ENCODE peak calls at places on chromosomes 4 and X, in ten cellular contexts. H is neural progenitor cell, G is neural crest cell, X is GM10248, B is tibial nerve, D is tibial artery, Y is stomach, I is AG10803, O is foreskin fibroblast, E is cardiac muscle cell. A is an unnamed sample.

GRCh38 chr4:151717909-151718613 is 42.7 kb downstream of the GATB start:
- DNase-seq in H (no peak), G (no peak), X (no peak), B (no peak), D (no peak), Y (no peak), I (no peak), O (no peak), E (no peak), A (no peak)

GRCh38 chr4:159178147-159178541 is 75.3 kb downstream of the RAPGEF2 start:
- DNase-seq in H (no peak), G (no peak), X (no peak), B (no peak), D (no peak), Y (no peak), I (peak), O (peak), E (peak), A (no peak)

GRCh38 chrX:114152130-114152529 is 431.8 kb upstream of the HTR2C start:
- DNase-seq in H (no peak), G (no peak), X (no peak), B (no peak), D (no peak), Y (no peak), I (peak), O (peak), E (peak), A (no peak)

GRCh38 chr4:151165205-151166000 is 66.0 kb downstream of the RPS3A start:
- DNase-seq in H (no peak), G (no peak), X (no peak), B (no peak), D (no peak), Y (no peak), I (no peak), O (no peak), E (no peak), A (no peak)

GRCh38 chr4:186200436-186201409 is 9.4 kb downstream of the CYP4V2 start:
- DNase-seq in H (peak), G (no peak), X (no peak), B (no peak), D (no peak), Y (no peak), I (no peak), O (no peak), E (no peak), A (no peak)

GRCh38 chrX:23661671-23662070 is 5.6 kb upstream of the PRDX4 start:
- DNase-seq in H (no peak), G (no peak), X (no peak), B (no peak), D (no peak), Y (no peak), I (peak), O (no peak), E (no peak), A (no peak)

GRCh38 chrX:13369541-13370140 is 49.8 kb upstream of the ATXN3L start:
- DNase-seq in H (peak), G (no peak), X (no peak), B (no peak), D (no peak), Y (no peak), I (no peak), O (no peak), E (no peak), A (no peak)

GRCh38 chr4:139934786-139935330 is 219.1 kb downstream of the MAML3 start:
- DNase-seq in H (no peak), G (no peak), X (no peak), B (no peak), D (no peak), Y (no peak), I (no peak), O (no peak), E (no peak), A (no peak)

GRCh38 chr4:171954650-171955049 is 141.4 kb downstream of the GALNTL6 start:
- DNase-seq in H (no peak), G (no peak), X (no peak), B (no peak), D (no peak), Y (no peak), I (peak), O (peak), E (no peak), A (no peak)

GRCh38 chr4:28444886-28445496 is 1584.3 kb downstream of the STIM2 start:
- DNase-seq in H (no peak), G (no peak), X (no peak), B (no peak), D (no peak), Y (no peak), I (peak), O (peak), E (peak), A (no peak)

GRCh38 chr4:93834371-93835066 is 6.0 kb downstream of the ATOH1 start:
- DNase-seq in H (peak), G (peak), X (no peak), B (no peak), D (no peak), Y (no peak), I (no peak), O (no peak), E (no peak), A (no peak)

GRCh38 chr4:58286335-58286734 is 1176.2 kb upstream of the IGFBP7 start:
- DNase-seq in H (no peak), G (no peak), X (no peak), B (no peak), D (no peak), Y (no peak), I (no peak), O (no peak), E (no peak), A (no peak)

GRCh38 chr4:181264908-181265307 is 978.3 kb upstream of the TENM3 start:
- DNase-seq in H (peak), G (no peak), X (no peak), B (no peak), D (no peak), Y (no peak), I (no peak), O (no peak), E (no peak), A (no peak)

GRCh38 chr4:10066704-10067651 is 45.7 kb upstream of the SLC2A9 start:
- DNase-seq in H (no peak), G (no peak), X (no peak), B (no peak), D (no peak), Y (no peak), I (no peak), O (no peak), E (no peak), A (no peak)

GRCh38 chrX:24647257-24648058 is at the start of gene PCYT1B:
- DNase-seq in H (peak), G (peak), X (no peak), B (peak), D (peak), Y (peak), I (peak), O (peak), E (peak), A (no peak)

GRCh38 chrX:116379854-116380253 is 56.6 kb upstream of the SLC6A14 start:
- DNase-seq in H (no peak), G (no peak), X (no peak), B (peak), D (peak), Y (no peak), I (peak), O (peak), E (peak), A (no peak)

GRCh38 chrX:145881175-145881867 is 63.7 kb downstream of the SLITRK2 start:
- DNase-seq in H (no peak), G (no peak), X (no peak), B (no peak), D (no peak), Y (no peak), I (no peak), O (no peak), E (no peak), A (no peak)

GRCh38 chr4:145732001-145732400 is 52.1 kb downstream of the C4orf51 start:
- DNase-seq in H (peak), G (no peak), X (no peak), B (no peak), D (no peak), Y (no peak), I (no peak), O (no peak), E (peak), A (no peak)

GRCh38 chr4:173371292-173372192 is 788 bp downstream of the SAP30 start:
- DNase-seq in H (peak), G (peak), X (peak), B (peak), D (peak), Y (peak), I (peak), O (peak), E (peak), A (peak)

GRCh38 chrX:9131066-9131465 is 97.1 kb upstream of the FAM9B start:
- DNase-seq in H (no peak), G (no peak), X (no peak), B (no peak), D (no peak), Y (no peak), I (no peak), O (peak), E (no peak), A (no peak)

GRCh38 chr4:113154281-113154680 is 104.8 kb downstream of the ANK2 start:
- DNase-seq in H (no peak), G (no peak), X (no peak), B (no peak), D (no peak), Y (no peak), I (no peak), O (no peak), E (no peak), A (no peak)

DNA sequence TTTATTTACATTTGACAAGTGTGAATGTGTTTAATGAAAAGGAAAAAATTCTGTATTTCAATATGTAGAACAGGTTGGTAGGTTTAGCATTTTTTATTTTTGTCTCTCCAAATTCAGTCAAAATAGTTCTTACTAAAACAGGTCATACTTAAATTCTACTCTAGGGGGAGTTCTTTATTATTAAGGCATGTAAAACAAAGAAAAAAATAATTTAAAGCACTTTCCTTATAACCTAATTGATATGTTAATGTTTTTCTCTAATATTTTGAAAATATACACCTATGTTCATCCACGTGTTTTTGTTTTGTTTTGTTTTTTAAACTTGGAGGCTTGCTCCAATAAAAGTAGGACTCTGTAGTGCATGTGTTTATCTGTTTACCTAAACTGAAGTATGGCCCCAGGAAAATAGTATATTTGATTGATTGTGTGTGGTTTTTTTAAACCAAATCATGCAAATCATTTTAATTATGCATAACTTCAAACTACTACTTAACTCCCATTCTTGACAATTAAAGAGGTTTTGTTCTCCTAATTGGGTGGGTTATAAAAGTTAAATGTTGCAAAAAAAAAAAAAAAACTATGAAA is 562.7 kb downstream of the RPA4 start:
- DNase-seq in H (no peak), G (no peak), X (no peak), B (no peak), D (no peak), Y (no peak), I (peak), O (no peak), E (peak), A (no peak)
- TF ChIP-seq CTCF in H (peak), G (peak), X (no peak), B (no peak), D (no peak), Y (no peak), I (peak), O (no peak), E (peak), A (no peak)

GRCh38 chr4:162461952-162462351 is 298.2 kb upstream of the FSTL5 start:
- DNase-seq in H (no peak), G (no peak), X (no peak), B (no peak), D (no peak), Y (no peak), I (no peak), O (no peak), E (no peak), A (no peak)
- TF ChIP-seq CTCF in H (peak), G (peak), X (no peak), B (no peak), D (no peak), Y (no peak), I (no peak), O (no peak), E (no peak), A (no peak)

DNA sequence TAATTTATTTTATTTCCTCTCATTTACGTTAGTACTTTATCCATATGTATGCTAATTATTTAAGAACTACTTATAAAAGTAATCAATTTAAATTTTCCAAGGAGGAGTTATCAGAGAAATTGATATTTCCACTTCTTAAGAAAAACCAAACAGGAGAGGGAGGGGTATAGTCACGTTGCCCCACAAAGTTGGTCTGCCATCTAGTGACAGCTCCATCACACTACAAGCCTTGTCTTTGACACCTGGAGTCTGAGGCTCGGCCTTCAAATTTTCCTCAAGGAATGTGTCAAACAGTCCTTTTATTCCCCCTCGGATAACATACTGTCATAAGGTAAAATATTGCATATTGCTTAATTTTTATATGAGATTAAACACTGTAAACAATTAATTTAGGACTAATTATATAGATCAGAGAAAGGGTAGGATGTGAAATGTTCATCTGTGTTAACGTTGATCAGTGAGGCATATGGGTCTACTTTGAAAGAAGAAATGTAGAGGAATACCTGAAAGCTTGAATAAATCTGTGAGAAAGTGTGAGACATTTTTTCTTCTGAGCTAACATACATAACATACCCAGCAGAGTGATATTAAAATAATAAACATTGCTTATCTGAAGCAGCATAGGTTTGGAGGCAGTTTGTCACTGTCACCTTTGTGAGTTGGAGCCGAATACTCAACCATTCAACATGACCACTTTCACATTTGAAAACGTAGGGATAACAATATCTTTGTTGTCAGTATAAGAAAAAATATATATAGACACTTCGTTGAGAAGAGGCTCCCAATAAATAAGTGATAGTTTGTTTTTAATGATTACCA is 114.4 kb downstream of the GLRA3 start:
- DNase-seq in H (peak), G (peak), X (peak), B (peak), D (no peak), Y (peak), I (peak), O (peak), E (peak), A (peak)
- TF ChIP-seq CTCF in H (peak), G (peak), X (peak), B (no peak), D (no peak), Y (peak), I (peak), O (peak), E (peak), A (peak)

DNA sequence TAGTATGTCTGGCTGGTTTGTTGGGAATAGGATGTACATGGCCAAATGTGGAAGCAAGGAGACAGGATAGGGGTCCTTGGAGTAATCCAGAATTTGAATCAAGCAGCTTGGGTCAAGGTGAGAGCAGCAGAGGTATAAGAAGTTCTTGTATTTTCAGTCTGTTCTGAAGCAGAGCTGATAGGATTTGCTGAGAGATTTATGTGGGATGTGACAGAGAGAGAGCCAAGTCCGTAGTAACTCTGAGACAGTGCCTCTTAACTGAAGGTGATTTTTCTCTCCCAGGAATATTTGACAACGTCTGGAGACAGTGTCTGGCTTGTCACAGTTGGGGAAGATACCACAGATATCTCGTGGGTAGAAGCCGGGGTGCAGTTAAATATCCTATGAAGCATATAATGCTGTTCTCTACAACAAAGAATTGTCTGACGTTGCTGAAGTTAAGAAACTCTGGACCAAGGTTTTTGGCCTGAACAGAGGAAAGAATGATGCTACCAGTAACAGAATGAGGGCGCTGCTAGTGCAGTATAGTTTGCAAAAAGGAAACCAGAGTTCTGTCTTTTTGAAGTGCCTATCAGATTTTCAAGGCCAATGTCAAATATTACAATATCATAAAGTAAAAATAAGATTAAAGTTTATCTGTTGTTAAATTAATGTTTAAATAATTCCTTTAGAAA is 184.0 kb downstream of the ARHGAP24 start:
- DNase-seq in H (no peak), G (no peak), X (no peak), B (no peak), D (no peak), Y (no peak), I (no peak), O (no peak), E (peak), A (no peak)
- TF ChIP-seq CTCF in H (peak), G (no peak), X (peak), B (no peak), D (no peak), Y (no peak), I (peak), O (no peak), E (no peak), A (peak)